ENCODE peak calls at places on chromosome 2, in ten cellular contexts. G, N, T, V, B, C, R, Z, Q and O are unnamed samples.

GRCh38 chr2:125512313-125512712 is 1143.6 kb upstream of the GYPC start:
- DNase-seq in R (no peak), N (no peak), B (no peak), G (no peak), V (no peak), Q (no peak), C (no peak), T (no peak), Z (no peak), O (no peak)

GRCh38 chr2:43000242-43001054 is 208.1 kb upstream of the HAAO start:
- DNase-seq in R (no peak), Z (no peak), C (no peak), B (no peak), Q (no peak), N (no peak), T (no peak), G (no peak), V (no peak), O (no peak)

GRCh38 chr2:135030826-135031225 is 16.4 kb downstream of the MAP3K19 start:
- DNase-seq in N (no peak), T (peak), G (peak), Z (no peak), B (no peak), R (no peak), Q (no peak), V (no peak), C (no peak), O (peak)

GRCh38 chr2:31812051-31812798 is 198.6 kb downstream of the MEMO1 start:
- DNase-seq in V (no peak), G (no peak), R (no peak), Q (no peak), Z (peak), C (peak), B (no peak), T (no peak), N (no peak), O (no peak)

GRCh38 chr2:170905864-170906263 is 23.2 kb upstream of the GORASP2 start:
- DNase-seq in T (peak), R (no peak), N (no peak), Z (no peak), Q (no peak), B (no peak), G (no peak), C (no peak), V (no peak), O (no peak)

GRCh38 chr2:10392548-10392947 is 55.6 kb downstream of the ODC1 start:
- DNase-seq in R (no peak), Z (no peak), V (no peak), B (no peak), T (no peak), Q (no peak), N (no peak), G (no peak), C (no peak), O (no peak)

GRCh38 chr2:195408811-195409210 is 248.2 kb upstream of the SLC39A10 start:
- DNase-seq in G (no peak), B (no peak), V (no peak), T (no peak), C (no peak), R (no peak), Z (no peak), N (no peak), Q (no peak), O (no peak)

GRCh38 chr2:189836644-189837043 is 52.4 kb downstream of the PMS1 start:
- DNase-seq in V (no peak), T (peak), R (no peak), N (no peak), B (no peak), C (no peak), Z (no peak), G (peak), Q (no peak), O (peak)

GRCh38 chr2:29314816-29315571 is 199.8 kb downstream of the CLIP4 start:
- DNase-seq in R (peak), Z (peak), B (no peak), G (no peak), N (no peak), C (peak), T (no peak), V (peak), Q (no peak), O (no peak)

GRCh38 chr2:238092486-238093035 is 7.6 kb upstream of the ESPNL start:
- DNase-seq in Q (no peak), G (no peak), N (no peak), R (no peak), B (no peak), T (peak), C (no peak), V (no peak), Z (no peak), O (no peak)

GRCh38 chr2:63488118-63488713 is 100.1 kb downstream of the WDPCP start:
- DNase-seq in V (no peak), T (no peak), N (peak), Z (no peak), B (no peak), R (peak), Q (peak), C (no peak), G (peak), O (peak)

GRCh38 chr2:37569986-37570688 is 101.3 kb downstream of the CDC42EP3 start:
- DNase-seq in N (no peak), T (no peak), B (no peak), R (no peak), G (no peak), Q (no peak), C (no peak), V (no peak), Z (no peak), O (no peak)

GRCh38 chr2:231297108-231297908 is 98.2 kb upstream of the B3GNT7 start:
- DNase-seq in G (no peak), B (peak), Q (peak), N (no peak), V (no peak), R (peak), Z (peak), T (peak), C (no peak), O (peak)

GRCh38 chr2:140916410-140916809 is 1214.4 kb downstream of the LRP1B start:
- DNase-seq in B (no peak), T (no peak), C (no peak), V (no peak), Z (no peak), R (no peak), G (no peak), Q (no peak), N (no peak), O (no peak)

GRCh38 chr2:150508497-150509137 is 21.1 kb upstream of the RND3 start:
- DNase-seq in C (no peak), Z (no peak), N (no peak), G (no peak), B (no peak), T (no peak), Q (no peak), V (no peak), R (no peak), O (no peak)

GRCh38 chr2:241161646-241162281 is 11.5 kb downstream of the PPP1R7 start:
- DNase-seq in C (no peak), Q (no peak), B (peak), T (peak), Z (no peak), N (peak), V (no peak), G (peak), R (no peak), O (peak)

GRCh38 chr2:14189929-14190328 is 442.6 kb upstream of the LRATD1 start:
- DNase-seq in R (no peak), C (no peak), B (no peak), Z (no peak), T (no peak), G (no peak), V (no peak), N (no peak), Q (no peak), O (no peak)

GRCh38 chr2:113716291-113716690 is 40.2 kb downstream of the SLC35F5 start:
- DNase-seq in N (no peak), Q (no peak), G (no peak), C (no peak), Z (no peak), T (no peak), R (no peak), B (no peak), V (no peak), O (no peak)

GRCh38 chr2:4915348-4915747 is 776.8 kb upstream of the SOX11 start:
- DNase-seq in V (no peak), B (no peak), R (no peak), N (no peak), G (no peak), T (no peak), Q (no peak), Z (no peak), C (no peak), O (no peak)